ENCODE peak calls at places on chromosomes 7 and 10, in five cellular contexts. H is endothelial cell of umbilical vein, Y is ovary, T is uterus, K is IMR-90. Q is an unnamed sample.

GRCh38 chr7:95845007-95845406 is 72.7 kb downstream of the DYNC1I1 start:
- DNase-seq in Y (no peak), H (no peak), K (no peak), T (no peak), Q (no peak)

GRCh38 chr7:76428149-76428823 is 3.5 kb downstream of the ZP3 start:
- DNase-seq in K (no peak), Y (no peak), T (no peak), H (no peak), Q (no peak)

GRCh38 chr7:2681954-2682799 is 5.8 kb upstream of the AMZ1 start:
- DNase-seq in H (no peak), K (no peak), Y (no peak), T (no peak), Q (no peak)

GRCh38 chr10:100806356-100806645 is 60.9 kb downstream of the PAX2 start:
- DNase-seq in T (no peak), Y (no peak), K (no peak), H (no peak), Q (no peak)

GRCh38 chr10:67306588-67307205 is 380.9 kb downstream of the LRRTM3 start:
- DNase-seq in T (no peak), Y (no peak), H (peak), K (peak), Q (peak)

GRCh38 chr7:127751723-127752448 is 99.9 kb downstream of the SND1 start:
- DNase-seq in Y (no peak), T (no peak), K (peak), H (no peak), Q (no peak)

GRCh38 chr7:151460474-151460855 is 20.5 kb upstream of the CRYGN start:
- DNase-seq in Y (no peak), H (no peak), K (no peak), T (peak), Q (no peak)

GRCh38 chr7:68706291-68706690 is 892.0 kb upstream of the AUTS2 start:
- DNase-seq in T (no peak), Y (no peak), H (no peak), K (peak), Q (peak)

GRCh38 chr10:72306215-72306760 is 32.6 kb downstream of the DDIT4 start:
- DNase-seq in H (no peak), Y (no peak), K (no peak), T (no peak), Q (no peak)

GRCh38 chr10:72308320-72308987 is 34.7 kb downstream of the DDIT4 start:
- DNase-seq in T (peak), Y (peak), H (peak), K (peak), Q (peak)

GRCh38 chr10:72297968-72298773 is 24.4 kb downstream of the DDIT4 start:
- DNase-seq in K (peak), Y (peak), T (peak), H (peak), Q (peak)

GRCh38 chr10:72298774-72299519 is 25.2 kb downstream of the DDIT4 start:
- DNase-seq in H (no peak), T (no peak), K (no peak), Y (peak), Q (no peak)

DNA sequence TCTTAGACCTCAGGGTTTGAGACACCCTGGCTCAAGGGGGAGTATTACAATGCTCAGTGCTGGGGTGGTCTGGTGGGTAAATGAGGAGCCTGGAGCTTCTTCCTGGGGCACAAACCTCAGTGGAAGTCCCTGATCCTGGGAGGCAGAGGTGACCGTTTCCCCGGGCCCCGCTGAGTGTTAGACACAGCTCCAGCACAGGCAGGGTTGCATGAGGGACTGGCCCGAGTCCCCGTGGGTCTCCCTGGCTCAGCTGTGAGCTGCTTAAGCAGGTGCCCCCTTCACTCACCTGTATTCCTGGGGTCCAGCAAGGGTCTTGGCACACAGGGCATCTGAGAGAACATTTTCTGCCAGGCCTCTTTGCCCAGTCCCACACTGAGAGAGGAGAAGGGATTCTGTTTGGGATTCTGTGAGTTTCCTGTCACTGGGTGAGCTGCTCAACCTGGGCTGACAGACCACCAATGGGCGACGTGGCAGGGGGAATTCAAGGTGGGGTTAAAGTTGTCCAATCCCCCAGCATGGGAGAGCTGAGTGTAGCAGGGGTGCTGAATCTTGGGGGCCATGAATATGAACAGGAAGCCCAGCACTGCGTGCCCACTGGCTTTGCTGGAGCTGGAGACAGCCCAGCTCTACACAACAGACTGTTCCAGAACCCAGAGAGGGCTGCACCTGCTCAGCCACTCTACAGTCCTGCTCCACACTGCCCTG is 29.9 kb downstream of the DDIT4 start:
- DNase-seq in T (no peak), H (no peak), K (no peak), Y (no peak), Q (no peak)
- TF ChIP-seq POLR2A in T (no peak), H (no peak), K (no peak), Y (no peak), Q (no peak)

DNA sequence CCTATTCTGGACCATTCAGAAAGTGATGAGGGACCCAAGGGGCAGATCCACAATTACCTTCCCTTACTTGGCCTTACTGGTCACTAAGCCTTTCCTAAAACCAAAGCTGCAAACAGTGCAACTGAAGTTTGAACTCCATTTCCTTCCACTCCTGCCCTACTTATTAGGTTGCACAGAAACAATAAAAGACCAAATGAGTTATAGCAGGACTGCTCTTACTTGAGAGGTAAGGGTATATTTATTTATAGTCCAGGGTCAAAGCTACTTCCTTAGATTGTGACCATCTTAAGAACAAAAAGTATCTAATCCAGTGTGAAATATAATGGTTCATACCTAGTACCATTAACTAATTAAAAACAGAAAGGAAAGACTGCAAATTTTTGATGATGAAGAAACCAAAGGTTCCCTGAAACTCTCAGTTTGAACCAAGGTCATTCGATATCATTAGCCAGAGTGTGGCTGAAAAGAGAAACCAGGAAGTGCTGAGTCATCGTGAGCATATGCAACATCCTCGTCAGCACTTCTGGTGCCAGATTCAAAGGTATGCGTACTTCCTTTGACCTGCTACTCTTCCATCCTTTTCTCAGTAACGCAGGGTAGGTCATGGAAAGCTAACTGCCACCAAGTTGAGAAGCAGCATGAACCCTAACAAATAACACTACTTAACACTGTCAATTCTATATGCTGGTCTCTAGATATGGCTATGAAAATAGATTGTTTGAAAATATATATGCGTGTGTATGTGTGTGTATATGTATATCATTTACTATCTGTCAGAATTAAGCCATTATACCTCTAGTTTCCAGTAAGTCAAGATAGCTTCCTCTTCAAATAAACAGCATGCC is 26.8 kb downstream of the CDK6 start:
- DNase-seq in H (peak), K (peak), T (peak), Y (peak), Q (peak)
- TF ChIP-seq POLR2A in H (no peak), K (no peak), T (no peak), Y (no peak), Q (no peak)

GRCh38 chr7:143265017-143265693 is 1.9 kb downstream of the GSTK1 start:
- DNase-seq in Y (no peak), H (no peak), T (no peak), K (no peak), Q (no peak)

GRCh38 chr7:143258830-143259229 is 4.4 kb upstream of the GSTK1 start:
- DNase-seq in Y (no peak), H (no peak), K (peak), T (no peak), Q (no peak)

GRCh38 chr7:143259765-143260164 is 3.5 kb upstream of the GSTK1 start:
- DNase-seq in H (no peak), K (no peak), Y (no peak), T (no peak), Q (no peak)

GRCh38 chr7:143261901-143262300 is 1.3 kb upstream of the GSTK1 start:
- DNase-seq in Y (no peak), T (no peak), H (no peak), K (no peak), Q (no peak)

GRCh38 chr7:143263266-143264195 is at the start of gene GSTK1:
- DNase-seq in K (peak), Y (peak), T (peak), H (peak), Q (peak)
- TF ChIP-seq POLR2A in K (no peak), Y (no peak), T (peak), H (peak), Q (peak)

GRCh38 chr10:88582806-88583583 is at the start of gene RNLS:
- DNase-seq in Y (peak), T (peak), K (peak), H (peak), Q (peak)
- TF ChIP-seq POLR2A in Y (peak), T (peak), K (no peak), H (no peak), Q (peak)

GRCh38 chr7:80134536-80135305 is at the start of gene GNAI1:
- DNase-seq in Y (peak), T (peak), K (peak), H (peak), Q (peak)
- TF ChIP-seq POLR2A in Y (peak), T (peak), K (peak), H (peak), Q (peak)

Q was measured in H54.